ENCODE peak calls at places on chromosomes 4 and X, in eight cellular contexts. S, C, V, N, T, M, G and F are unnamed samples.

GRCh38 chr4:73740353-73740778 is at the start of gene CXCL8:
- DNase-seq in S (no peak), C (peak), V (peak), N (peak), T (peak), M (peak), G (peak), F (peak)

GRCh38 chr4:7661066-7661748 is 226.5 kb upstream of the PSAPL1 start:
- DNase-seq in S (no peak), C (no peak), V (no peak), N (no peak), T (no peak), M (no peak), G (no peak), F (no peak)

GRCh38 chr4:53196872-53197759 is 168.7 kb downstream of the SCFD2 start:
- DNase-seq in S (peak), C (peak), V (no peak), N (peak), T (peak), M (peak), G (peak), F (peak)

GRCh38 chrX:139828037-139828436 is 104.8 kb downstream of the ATP11C start:
- DNase-seq in S (no peak), C (no peak), V (no peak), N (no peak), T (no peak), M (no peak), G (no peak), F (no peak)

GRCh38 chrX:107107459-107107858 is 11.2 kb downstream of the RBM41 start:
- DNase-seq in S (no peak), C (peak), V (no peak), N (no peak), T (no peak), M (no peak), G (no peak), F (no peak)

GRCh38 chr4:177455591-177455990 is 13.4 kb upstream of the AGA start:
- DNase-seq in S (no peak), C (no peak), V (no peak), N (no peak), T (no peak), M (peak), G (no peak), F (no peak)

GRCh38 chr4:7193040-7193958 is 961 bp downstream of the SORCS2 start:
- DNase-seq in S (no peak), C (no peak), V (no peak), N (no peak), T (no peak), M (peak), G (no peak), F (no peak)

GRCh38 chr4:10893417-10893816 is 208.8 kb upstream of the CLNK start:
- DNase-seq in S (peak), C (peak), V (no peak), N (no peak), T (no peak), M (no peak), G (peak), F (no peak)

GRCh38 chr4:26288308-26288982 is 32.4 kb upstream of the RBPJ start:
- DNase-seq in S (peak), C (peak), V (no peak), N (peak), T (peak), M (no peak), G (no peak), F (no peak)

GRCh38 chrX:109911046-109911445 is 91.9 kb upstream of the TMEM164 start:
- DNase-seq in S (no peak), C (no peak), V (no peak), N (no peak), T (peak), M (no peak), G (no peak), F (no peak)

GRCh38 chrX:97074400-97074799 is 190.7 kb downstream of the RPA4 start:
- DNase-seq in S (no peak), C (peak), V (no peak), N (peak), T (no peak), M (no peak), G (no peak), F (no peak)

GRCh38 chr4:182929296-182929695 is 12.1 kb upstream of the DCTD start:
- DNase-seq in S (no peak), C (peak), V (no peak), N (peak), T (peak), M (no peak), G (no peak), F (peak)